ENCODE peak calls at places on chromosomes 3 and 15, in six cellular contexts. N is stimulated activated CD4-positive, alpha-beta T cell treated with anti-CD3 and anti-CD28 coated beads, Interleukin-15, amount 100 ng/mL, for 1 hour; B is brain microvascular endothelial cell; C is NCI-H748 treated with DMSO at 0.1 percent for 48 hours; R is left cardiac atrium; U is amygdala. S is an unnamed sample.

GRCh38 chr15:101267320-101268104 is 9.8 kb downstream of the SELENOS start:
- DNase-seq in N (no peak), B (no peak), C (no peak), R (peak), U (no peak), S (no peak)

GRCh38 chr3:24846286-24846860 is 351.7 kb upstream of the THRB start:
- DNase-seq in N (no peak), B (no peak), C (no peak), R (no peak), U (no peak), S (no peak)

GRCh38 chr3:67288707-67289106 is 290.6 kb downstream of the KBTBD8 start:
- DNase-seq in N (no peak), B (no peak), C (no peak), R (no peak), U (no peak), S (no peak)

GRCh38 chr15:40467260-40467615 is 3.5 kb upstream of the CHST14 start:
- DNase-seq in N (no peak), B (no peak), C (no peak), R (no peak), U (no peak), S (no peak)

GRCh38 chr3:61847784-61848462 is 286.6 kb downstream of the PTPRG start:
- DNase-seq in N (no peak), B (no peak), C (no peak), R (peak), U (no peak), S (no peak)

GRCh38 chr15:40543082-40543481 is 21.8 kb downstream of the CCDC32 start:
- DNase-seq in N (no peak), B (no peak), C (no peak), R (no peak), U (no peak), S (no peak)

GRCh38 chr3:119673875-119674274 is 3.3 kb downstream of the COX17 start:
- DNase-seq in N (no peak), B (no peak), C (no peak), R (no peak), U (no peak), S (no peak)

GRCh38 chr3:23728651-23729117 is 77.1 kb upstream of the UBE2E1 start:
- DNase-seq in N (no peak), B (no peak), C (no peak), R (no peak), U (no peak), S (no peak)

GRCh38 chr3:125633767-125634166 is 38.5 kb upstream of the OSBPL11 start:
- DNase-seq in N (no peak), B (no peak), C (no peak), R (no peak), U (no peak), S (no peak)

GRCh38 chr15:101675796-101676582 is 23.8 kb upstream of the TM2D3 start:
- DNase-seq in N (no peak), B (peak), C (no peak), R (no peak), U (no peak), S (no peak)

GRCh38 chr3:94009612-94010011 is 18.8 kb downstream of the STX19 start:
- DNase-seq in N (no peak), B (no peak), C (peak), R (no peak), U (no peak), S (no peak)

GRCh38 chr3:42515391-42515916 is 13.0 kb downstream of the VIPR1 start:
- DNase-seq in N (no peak), B (no peak), C (no peak), R (peak), U (no peak), S (no peak)

GRCh38 chr3:52055537-52056351 is 627 bp downstream of the DUSP7 start:
- DNase-seq in N (peak), B (no peak), C (no peak), R (peak), U (no peak), S (peak)

GRCh38 chr15:90091156-90091931 is 10.9 kb downstream of the IDH2 start:
- DNase-seq in N (no peak), B (no peak), C (no peak), R (no peak), U (no peak), S (no peak)

GRCh38 chr3:127822166-127822835 is at the start of gene MGLL:
- DNase-seq in N (no peak), B (peak), C (no peak), R (peak), U (no peak), S (peak)

GRCh38 chr3:11290743-11291680 is 18.8 kb downstream of the ATG7 start:
- DNase-seq in N (no peak), B (peak), C (no peak), R (no peak), U (no peak), S (peak)

GRCh38 chr3:169836942-169837275 is 24.2 kb upstream of the LRRC34 start:
- DNase-seq in N (no peak), B (no peak), C (no peak), R (no peak), U (no peak), S (no peak)

GRCh38 chr15:92271179-92271578 is 122.5 kb upstream of the ST8SIA2 start:
- DNase-seq in N (no peak), B (no peak), C (no peak), R (no peak), U (no peak), S (no peak)

GRCh38 chr3:8741581-8742355 is 8.2 kb downstream of the CAV3 start:
- DNase-seq in N (no peak), B (peak), C (no peak), R (no peak), U (no peak), S (peak)

GRCh38 chr3:16101295-16102186 is 72.9 kb upstream of the GALNT15 start:
- DNase-seq in N (no peak), B (peak), C (peak), R (no peak), U (no peak), S (peak)

GRCh38 chr3:23723930-23724329 is 81.8 kb upstream of the UBE2E1 start:
- DNase-seq in N (no peak), B (no peak), C (no peak), R (no peak), U (no peak), S (no peak)

GRCh38 chr15:65309882-65310418 is 5.5 kb downstream of the RNU5B-1 start:
- DNase-seq in N (no peak), B (no peak), C (no peak), R (no peak), U (no peak), S (no peak)

GRCh38 chr15:90338483-90338980 is 13.6 kb upstream of the ZNF774 start:
- DNase-seq in N (no peak), B (no peak), C (no peak), R (no peak), U (no peak), S (no peak)

S was measured in NCI-H226.